ENCODE peak calls at places on chromosomes 16 and 17, in ten cellular contexts. K is HAP-1; N is effector memory CD4-positive, alpha-beta T cell; U is GM03348; E is left ventricle myocardium inferior; Z is neural progenitor cell; P is RWPE1; F is iPS-NIHi11; D is NCI-H510A treated with DMSO at 0.1 percent for 48 hours; A is IMR-90. M is an unnamed sample.

GRCh38 chr17:48492401-48493298 is 38.2 kb downstream of the HOXB1 start:
- DNase-seq in Z (peak; percentile 72), N (peak; percentile 44), U (peak; percentile 92), E (peak; percentile 64), K (peak; percentile 76), F (peak; percentile 84), P (peak; percentile 60), A (peak; percentile 74), D (peak; percentile 95), M (peak; percentile 72)

GRCh38 chr17:66233023-66233753 is 4.0 kb upstream of the APOH start:
- DNase-seq in P (no peak), F (no peak), E (no peak), K (no peak), A (no peak), Z (no peak), U (no peak), D (no peak), N (no peak), M (no peak)

GRCh38 chr17:1000597-1001490 is 3.9 kb downstream of the TIMM22 start:
- DNase-seq in Z (no peak), U (no peak), N (no peak), A (peak; percentile 74), F (no peak), P (no peak), E (peak; percentile 56), K (no peak), D (no peak), M (peak; percentile 68)

GRCh38 chr16:86608301-86608747 is 30.0 kb downstream of the FOXL1 start:
- DNase-seq in Z (no peak), A (peak; percentile 49), U (no peak), K (no peak), E (no peak), F (no peak), N (no peak), D (no peak), P (no peak), M (no peak)

GRCh38 chr17:44872131-44872768 is 24.6 kb downstream of the HIGD1B start:
- DNase-seq in A (no peak), D (no peak), K (no peak), F (no peak), P (no peak), U (no peak), Z (no peak), N (no peak), E (peak; percentile 44), M (no peak)

GRCh38 chr16:52203096-52203495 is 343.8 kb downstream of the TOX3 start:
- DNase-seq in K (no peak), Z (no peak), N (no peak), U (no peak), A (no peak), P (peak; percentile 76), D (no peak), F (no peak), E (no peak), M (no peak)

GRCh38 chr16:10668322-10669045 is 26.2 kb downstream of the TEKT5 start:
- DNase-seq in K (peak; percentile 63), U (peak; percentile 59), F (peak; percentile 74), A (peak; percentile 10), E (no peak), N (no peak), Z (peak; percentile 76), P (peak; percentile 31), D (peak; percentile 3), M (no peak)

GRCh38 chr16:23194497-23195221 is 12.1 kb downstream of the SCNN1G start:
- DNase-seq in P (no peak), U (no peak), F (no peak), K (no peak), A (no peak), N (no peak), D (no peak), Z (no peak), E (no peak), M (no peak)

GRCh38 chr17:45895304-45895968 is 1.1 kb downstream of the MAPT start:
- DNase-seq in U (no peak), D (peak; percentile 12), E (peak; percentile 25), K (peak; percentile 36), P (no peak), A (no peak), Z (peak; percentile 73), N (no peak), F (peak; percentile 56), M (no peak)

GRCh38 chr17:42832213-42832933 is 824 bp upstream of the PSME3 start:
- DNase-seq in A (no peak), U (no peak), N (no peak), E (no peak), D (peak; percentile 66), Z (no peak), P (no peak), F (no peak), K (no peak), M (no peak)